ENCODE peak calls at places on chromosome 13, in nine cellular contexts. O, V, H, B, W, C, U, N and I are unnamed samples.

GRCh38 chr13:102702965-102703720 is 8.3 kb upstream of the METTL21C start:
- DNase-seq in O (peak; percentile 51), V (no peak), H (no peak), B (peak; percentile 43), W (no peak), C (no peak), U (no peak), N (no peak), I (peak; percentile 48)

GRCh38 chr13:44622259-44622658 is 46.1 kb upstream of the TSC22D1 start:
- DNase-seq in O (no peak), V (no peak), H (no peak), B (no peak), W (no peak), C (no peak), U (no peak), N (no peak), I (no peak)

GRCh38 chr13:44171151-44171550 is 202.5 kb upstream of the SERP2 start:
- DNase-seq in O (no peak), V (no peak), H (no peak), B (no peak), W (no peak), C (no peak), U (no peak), N (no peak), I (no peak)

GRCh38 chr13:79659161-79659560 is 178.2 kb downstream of the NDFIP2 start:
- DNase-seq in O (peak; percentile 22), V (no peak), H (peak; percentile 30), B (peak; percentile 76), W (peak; percentile 85), C (no peak), U (no peak), N (peak; percentile 77), I (no peak)

GRCh38 chr13:50080158-50080855 is 65.1 kb downstream of the KCNRG start:
- DNase-seq in O (peak; percentile 65), V (peak; percentile 57), H (peak; percentile 35), B (peak; percentile 65), W (peak; percentile 32), C (no peak), U (no peak), N (no peak), I (peak; percentile 63)

GRCh38 chr13:79379274-79379673 is 26.8 kb downstream of the RBM26 start:
- DNase-seq in O (no peak), V (no peak), H (no peak), B (no peak), W (no peak), C (no peak), U (no peak), N (no peak), I (no peak)

GRCh38 chr13:77138813-77139212 is 111.9 kb upstream of the FBXL3 start:
- DNase-seq in O (no peak), V (no peak), H (no peak), B (no peak), W (no peak), C (no peak), U (no peak), N (no peak), I (no peak)

GRCh38 chr13:23696610-23697009 is 126.4 kb downstream of the TNFRSF19 start:
- DNase-seq in O (peak; percentile 48), V (no peak), H (no peak), B (no peak), W (no peak), C (no peak), U (no peak), N (no peak), I (no peak)

GRCh38 chr13:80312967-80313366 is 28.0 kb downstream of the SPRY2 start:
- DNase-seq in O (peak; percentile 55), V (no peak), H (no peak), B (peak; percentile 35), W (no peak), C (no peak), U (no peak), N (no peak), I (no peak)

GRCh38 chr13:100542546-100543156 is 45.9 kb downstream of the GGACT start:
- DNase-seq in O (peak; percentile 68), V (peak; percentile 45), H (peak; percentile 17), B (peak; percentile 76), W (no peak), C (peak; percentile 76), U (peak; percentile 66), N (peak; percentile 36), I (peak; percentile 71)

GRCh38 chr13:100546713-100547405 is 41.7 kb downstream of the GGACT start:
- DNase-seq in O (no peak), V (no peak), H (no peak), B (no peak), W (no peak), C (peak; percentile 82), U (no peak), N (no peak), I (no peak)

GRCh38 chr13:100543872-100544602 is 44.6 kb downstream of the GGACT start:
- DNase-seq in O (no peak), V (no peak), H (peak; percentile 20), B (peak; percentile 22), W (no peak), C (peak; percentile 59), U (no peak), N (no peak), I (peak; percentile 47)

GRCh38 chr13:100545684-100546061 is 42.9 kb downstream of the GGACT start:
- DNase-seq in O (no peak), V (no peak), H (no peak), B (no peak), W (no peak), C (no peak), U (no peak), N (no peak), I (no peak)

GRCh38 chr13:100544866-100545683 is 43.5 kb downstream of the GGACT start:
- DNase-seq in O (no peak), V (no peak), H (no peak), B (no peak), W (no peak), C (peak; percentile 90), U (no peak), N (no peak), I (no peak)
- H3K4me3 ChIP-seq in O (no peak overlapping the region), V (no peak overlapping the region), H (no peak overlapping the region), B (no peak overlapping the region), W (no peak overlapping the region), C (no peak overlapping the region), U (no peak overlapping the region), N (no peak overlapping the region), I (no peak overlapping the region)

GRCh38 chr13:26220575-26220974 is 1.5 kb downstream of the RNF6 start:
- DNase-seq in O (peak; percentile 46), V (no peak), H (no peak), B (peak; percentile 47), W (no peak), C (no peak), U (peak; percentile 49), N (no peak), I (peak; percentile 25)
- H3K4me3 ChIP-seq in O (peak overlapping the region; percentile 96), V (peak overlapping the region; percentile 81), H (no peak overlapping the region), B (peak overlapping the region; percentile 92), W (peak overlapping the region; percentile 92), C (no peak overlapping the region), U (peak overlapping the region; percentile 96), N (peak overlapping the region; percentile 83), I (peak overlapping the region; percentile 6)

GRCh38 chr13:30119476-30119875 is 187.9 kb downstream of the KATNAL1 start:
- DNase-seq in O (peak; percentile 92), V (no peak), H (peak; percentile 39), B (peak; percentile 18), W (no peak), C (no peak), U (peak; percentile 82), N (no peak), I (peak; percentile 69)
- H3K4me3 ChIP-seq in O (peak overlapping the region; percentile 15), V (no peak overlapping the region), H (no peak overlapping the region), B (no peak overlapping the region), W (no peak overlapping the region), C (no peak overlapping the region), U (peak overlapping the region; percentile 49), N (no peak overlapping the region), I (no peak overlapping the region)

DNA sequence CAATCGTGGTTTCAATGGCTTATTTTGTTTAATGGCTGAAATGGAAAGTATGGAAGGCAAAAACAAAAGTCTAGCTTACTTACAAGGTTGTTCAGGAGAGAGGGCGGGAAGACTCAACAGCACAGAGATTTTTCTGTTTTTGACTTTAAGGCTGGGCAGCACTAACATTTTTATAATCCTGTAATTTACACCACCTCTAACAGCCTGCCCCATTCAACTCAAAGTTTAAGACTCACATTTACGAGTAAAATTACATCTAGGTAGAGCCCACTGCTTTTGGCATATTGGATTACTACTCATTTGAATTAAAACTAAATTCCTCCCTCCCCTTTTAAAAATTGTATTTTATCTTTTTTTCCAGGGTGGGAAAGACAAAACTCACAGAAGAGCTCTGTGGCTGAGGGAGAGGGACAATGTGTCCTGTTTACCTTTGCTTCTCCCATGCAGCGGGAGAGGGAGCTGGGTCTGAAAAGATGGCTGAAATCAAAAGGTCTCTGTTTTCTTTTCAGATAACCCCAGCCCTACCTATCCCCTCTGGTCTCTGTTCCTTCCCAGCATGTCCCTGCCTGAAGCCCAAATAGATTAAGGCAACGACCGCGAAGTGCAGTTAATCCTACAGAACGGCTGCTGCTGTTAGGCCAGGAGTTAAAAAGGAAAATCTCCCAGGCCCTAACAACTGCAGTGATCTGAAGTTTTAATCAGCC is 6.6 kb downstream of the EFNB2 start:
- DNase-seq in O (no peak), V (no peak), H (no peak), B (no peak), W (no peak), C (no peak), U (no peak), N (no peak), I (no peak)
- H3K4me3 ChIP-seq in O (no peak overlapping the region), V (no peak overlapping the region), H (no peak overlapping the region), B (no peak overlapping the region), W (peak overlapping the region; percentile 85), C (no peak overlapping the region), U (no peak overlapping the region), N (no peak overlapping the region), I (no peak overlapping the region)

GRCh38 chr13:110397445-110397844 is 90.4 kb downstream of the COL4A2 start:
- DNase-seq in O (peak; percentile 80), V (no peak), H (no peak), B (peak; percentile 98), W (no peak), C (peak; percentile 85), U (peak; percentile 23), N (peak; percentile 79), I (no peak)
- H3K4me3 ChIP-seq in O (peak overlapping the region; percentile 26), V (no peak overlapping the region), H (no peak overlapping the region), B (peak overlapping the region; percentile 44), W (no peak overlapping the region), C (no peak overlapping the region), U (peak overlapping the region; percentile 46), N (peak overlapping the region; percentile 18), I (no peak overlapping the region)

DNA sequence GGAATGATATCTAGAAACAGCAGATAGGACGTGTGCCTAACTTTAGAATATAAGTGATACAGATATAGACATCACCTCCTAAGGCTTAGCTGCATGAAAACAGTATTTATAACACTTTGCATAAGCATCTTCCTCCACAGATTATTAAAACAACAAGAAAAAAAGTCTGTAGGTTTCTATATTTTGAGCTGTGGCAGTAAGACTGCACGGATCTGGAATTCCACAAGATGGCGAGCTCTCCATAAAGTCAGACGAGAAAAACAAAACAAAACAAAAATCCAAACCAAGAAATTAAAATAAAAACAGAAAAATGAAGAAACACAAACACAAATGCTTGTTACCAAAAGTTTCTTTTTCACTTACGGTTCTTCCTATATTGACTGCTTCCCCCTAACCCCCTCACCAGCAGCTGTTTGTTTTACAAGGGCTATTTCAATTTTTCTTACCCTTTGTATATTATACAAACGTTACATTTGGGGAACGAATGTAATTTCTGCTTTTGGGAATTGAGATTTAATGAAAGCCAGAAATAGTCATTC is 285.8 kb downstream of the MYO16 start:
- DNase-seq in O (peak; percentile 76), V (no peak), H (peak; percentile 10), B (peak; percentile 67), W (no peak), C (no peak), U (peak; percentile 31), N (no peak), I (peak; percentile 65)
- H3K4me3 ChIP-seq in O (peak overlapping the region; percentile 13), V (no peak overlapping the region), H (no peak overlapping the region), B (peak overlapping the region; percentile 32), W (no peak overlapping the region), C (no peak overlapping the region), U (peak overlapping the region; percentile 53), N (no peak overlapping the region), I (no peak overlapping the region)